ENCODE peak calls at places on chromosome 5, in four cellular contexts. One of them, this sample, is unnamed.

GRCh38 chr5:14451866-14452265 is 129.7 kb upstream of the OTULINL start:
- DNase-seq in hepatocyte: no peak
- DNase-seq in cardiac fibroblast: no peak
- DNase-seq in ovary: no peak
- DNase-seq in this sample: no peak

GRCh38 chr5:95619518-95620029 is 313 bp upstream of the GPR150 start:
- DNase-seq in cardiac fibroblast: no peak
- DNase-seq in ovary: no peak
- DNase-seq in hepatocyte: no peak
- DNase-seq in this sample: no peak

GRCh38 chr5:174625591-174626365 is 98.6 kb upstream of the MSX2 start:
- DNase-seq in cardiac fibroblast: peak
- DNase-seq in ovary: no peak
- DNase-seq in hepatocyte: no peak
- DNase-seq in this sample: no peak

GRCh38 chr5:89535421-89535820 is 652.4 kb upstream of the MEF2C start:
- DNase-seq in ovary: no peak
- DNase-seq in cardiac fibroblast: no peak
- DNase-seq in hepatocyte: no peak
- DNase-seq in this sample: no peak

GRCh38 chr5:158482201-158482600 is 617.5 kb downstream of the EBF1 start:
- DNase-seq in hepatocyte: no peak
- DNase-seq in cardiac fibroblast: no peak
- DNase-seq in ovary: no peak
- DNase-seq in this sample: no peak

GRCh38 chr5:41193462-41194166 is 19.7 kb downstream of the C6 start:
- DNase-seq in ovary: peak
- DNase-seq in hepatocyte: peak
- DNase-seq in cardiac fibroblast: peak
- DNase-seq in this sample: no peak

GRCh38 chr5:32325067-32325466 is 12.3 kb upstream of the MTMR12 start:
- DNase-seq in hepatocyte: no peak
- DNase-seq in cardiac fibroblast: peak
- DNase-seq in ovary: no peak
- DNase-seq in this sample: peak

GRCh38 chr5:159777049-159777448 is 139.2 kb upstream of the ADRA1B start:
- DNase-seq in hepatocyte: no peak
- DNase-seq in ovary: no peak
- DNase-seq in cardiac fibroblast: no peak
- DNase-seq in this sample: no peak

GRCh38 chr5:73693573-73694061 is 67.6 kb downstream of the ARHGEF28 start:
- DNase-seq in cardiac fibroblast: peak
- DNase-seq in ovary: peak
- DNase-seq in hepatocyte: peak
- DNase-seq in this sample: no peak

GRCh38 chr5:111478266-111478665 is 34.1 kb downstream of the STARD4 start:
- DNase-seq in ovary: no peak
- DNase-seq in cardiac fibroblast: peak
- DNase-seq in hepatocyte: no peak
- DNase-seq in this sample: no peak

GRCh38 chr5:5149154-5149553 is 9.0 kb downstream of the ADAMTS16 start:
- DNase-seq in hepatocyte: no peak
- DNase-seq in ovary: no peak
- DNase-seq in cardiac fibroblast: no peak
- DNase-seq in this sample: no peak

GRCh38 chr5:79297661-79298060 is 61.7 kb downstream of the JMY start:
- DNase-seq in hepatocyte: no peak
- DNase-seq in cardiac fibroblast: peak
- DNase-seq in ovary: no peak
- DNase-seq in this sample: no peak

GRCh38 chr5:42915306-42915866 is 103.7 kb upstream of the SELENOP start:
- DNase-seq in ovary: no peak
- DNase-seq in hepatocyte: no peak
- DNase-seq in cardiac fibroblast: no peak
- DNase-seq in this sample: no peak

GRCh38 chr5:59151162-59151889 is 568.5 kb downstream of the RAB3C start:
- DNase-seq in cardiac fibroblast: peak
- DNase-seq in hepatocyte: peak
- DNase-seq in ovary: no peak
- DNase-seq in this sample: no peak

GRCh38 chr5:53942724-53943123 is 367.6 kb downstream of the ARL15 start:
- DNase-seq in cardiac fibroblast: peak
- DNase-seq in ovary: no peak
- DNase-seq in hepatocyte: no peak
- DNase-seq in this sample: peak

GRCh38 chr5:181181650-181182565 is 23.1 kb downstream of the TRIM7 start:
- DNase-seq in hepatocyte: peak
- DNase-seq in ovary: no peak
- DNase-seq in cardiac fibroblast: peak
- DNase-seq in this sample: peak

DNA sequence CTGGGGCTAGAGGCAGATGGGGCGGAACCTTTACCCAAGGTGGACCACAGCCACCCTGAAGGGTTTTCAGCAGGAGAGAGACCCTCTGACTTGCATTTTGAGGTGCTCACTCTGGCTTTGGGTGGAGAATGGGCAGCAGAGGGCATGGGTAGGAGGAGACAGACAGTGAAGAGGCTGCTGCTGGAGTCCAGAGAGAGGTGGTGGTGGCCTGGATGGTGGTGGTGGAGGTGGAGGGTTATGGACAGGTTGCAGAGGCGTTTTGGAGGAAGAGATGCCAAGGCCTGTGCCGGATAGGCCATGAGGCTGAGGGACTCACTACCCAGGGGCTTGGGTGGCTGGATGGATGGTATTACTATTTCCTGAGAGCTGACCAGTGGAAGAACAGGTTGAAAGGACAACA is 46.1 kb upstream of the CDKN2AIPNL start:
- DNase-seq in ovary: no peak
- DNase-seq in cardiac fibroblast: no peak
- DNase-seq in hepatocyte: no peak
- DNase-seq in this sample: no peak
- H3K4me3 ChIP-seq in ovary: no peak
- H3K4me3 ChIP-seq in cardiac fibroblast: no peak
- H3K4me3 ChIP-seq in hepatocyte: no peak
- H3K4me3 ChIP-seq in this sample: no peak

DNA sequence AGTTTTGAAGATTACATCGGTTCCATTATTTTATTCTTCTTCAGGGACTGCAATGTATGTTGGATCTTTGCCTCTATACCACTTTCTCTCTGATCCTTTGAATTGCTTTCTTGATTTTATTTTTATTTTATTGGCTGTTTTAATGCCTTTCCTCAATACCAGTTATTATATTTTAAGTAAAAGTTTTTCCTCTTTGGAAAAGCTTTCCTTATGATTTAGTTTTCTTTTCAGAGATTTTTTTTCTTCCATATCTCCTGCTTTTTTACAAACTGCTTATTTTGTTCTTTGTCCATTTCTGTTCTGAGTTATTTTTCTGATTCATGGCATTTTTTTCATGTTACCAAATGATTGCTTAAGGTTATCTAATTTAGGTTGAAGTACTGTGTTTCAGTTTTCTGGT is 11.5 kb downstream of the ZMAT2 start:
- DNase-seq in ovary: no peak
- DNase-seq in hepatocyte: no peak
- DNase-seq in cardiac fibroblast: no peak
- DNase-seq in this sample: no peak
- H3K4me3 ChIP-seq in ovary: peak
- H3K4me3 ChIP-seq in hepatocyte: no peak
- H3K4me3 ChIP-seq in cardiac fibroblast: no peak
- H3K4me3 ChIP-seq in this sample: no peak

DNA sequence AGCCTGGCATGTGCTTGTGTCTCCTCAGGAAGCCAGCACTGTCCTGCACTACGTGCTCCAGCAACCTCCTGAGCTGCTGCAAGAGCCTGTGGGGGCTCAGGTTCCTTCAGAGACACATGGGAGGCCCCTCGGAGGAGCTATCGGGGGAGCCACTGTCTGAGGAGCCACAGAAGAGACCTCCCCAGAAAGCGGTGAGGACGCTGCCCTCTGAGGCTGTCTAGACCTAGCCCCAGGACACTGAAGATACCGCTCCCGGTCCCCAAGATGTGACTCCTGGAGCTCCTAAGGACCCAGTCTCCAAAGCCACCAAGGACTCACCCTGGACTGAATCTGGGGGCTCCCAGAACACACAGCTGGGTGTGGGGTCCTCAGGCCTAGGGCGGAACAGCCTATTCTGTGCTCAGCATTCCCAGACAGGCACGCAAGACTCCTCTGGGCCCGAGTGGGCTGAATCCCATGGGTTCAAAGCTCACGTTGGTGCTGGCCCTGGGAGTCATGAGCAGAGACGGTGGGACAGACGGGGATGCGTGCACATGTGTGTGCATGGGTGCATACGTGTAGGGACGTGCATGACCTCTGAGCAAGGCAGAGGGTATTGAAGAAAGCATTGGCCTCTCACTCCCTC is 50.0 kb downstream of the HRH2 start:
- DNase-seq in hepatocyte: no peak
- DNase-seq in cardiac fibroblast: no peak
- DNase-seq in ovary: no peak
- DNase-seq in this sample: no peak
- H3K4me3 ChIP-seq in hepatocyte: no peak
- H3K4me3 ChIP-seq in cardiac fibroblast: no peak
- H3K4me3 ChIP-seq in ovary: no peak
- H3K4me3 ChIP-seq in this sample: no peak

DNA sequence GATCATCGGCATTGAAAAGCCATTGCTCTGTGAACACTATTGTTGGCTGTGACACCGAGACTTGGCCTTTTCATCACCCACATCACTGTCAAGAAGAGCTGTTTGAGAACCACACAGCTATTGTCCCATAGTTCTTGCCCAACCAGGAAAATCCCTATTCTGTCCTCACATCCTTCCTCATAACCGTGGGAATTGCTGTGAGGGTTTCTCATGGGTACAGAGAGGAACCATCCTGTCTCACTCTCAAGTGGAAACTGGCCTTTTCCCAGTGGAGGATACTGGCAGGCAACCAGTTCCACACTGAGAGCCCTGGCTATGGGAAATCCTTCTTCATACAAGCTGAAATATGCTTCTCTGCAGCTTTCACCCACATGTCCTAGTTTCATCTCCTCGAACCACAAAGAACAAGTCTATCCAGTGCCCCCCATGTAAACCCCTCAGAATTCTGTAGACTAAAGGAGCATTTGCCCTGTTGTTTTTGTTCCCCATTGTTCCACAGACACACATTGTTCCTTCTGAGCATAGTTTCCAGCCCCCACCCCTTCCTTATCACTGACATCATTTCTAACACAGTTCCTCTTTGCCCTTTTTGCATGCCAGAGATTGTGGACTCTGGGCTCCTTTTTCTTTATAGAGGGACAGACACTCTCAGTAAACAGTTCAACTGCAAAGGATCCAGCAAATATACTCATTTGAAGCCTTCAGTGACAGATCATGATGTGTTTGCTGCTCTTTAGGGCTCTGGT is 57.8 kb upstream of the C5orf46 start:
- DNase-seq in ovary: no peak
- DNase-seq in cardiac fibroblast: peak
- DNase-seq in hepatocyte: peak
- DNase-seq in this sample: peak
- H3K4me3 ChIP-seq in ovary: no peak
- H3K4me3 ChIP-seq in cardiac fibroblast: no peak
- H3K4me3 ChIP-seq in hepatocyte: no peak
- H3K4me3 ChIP-seq in this sample: no peak

DNA sequence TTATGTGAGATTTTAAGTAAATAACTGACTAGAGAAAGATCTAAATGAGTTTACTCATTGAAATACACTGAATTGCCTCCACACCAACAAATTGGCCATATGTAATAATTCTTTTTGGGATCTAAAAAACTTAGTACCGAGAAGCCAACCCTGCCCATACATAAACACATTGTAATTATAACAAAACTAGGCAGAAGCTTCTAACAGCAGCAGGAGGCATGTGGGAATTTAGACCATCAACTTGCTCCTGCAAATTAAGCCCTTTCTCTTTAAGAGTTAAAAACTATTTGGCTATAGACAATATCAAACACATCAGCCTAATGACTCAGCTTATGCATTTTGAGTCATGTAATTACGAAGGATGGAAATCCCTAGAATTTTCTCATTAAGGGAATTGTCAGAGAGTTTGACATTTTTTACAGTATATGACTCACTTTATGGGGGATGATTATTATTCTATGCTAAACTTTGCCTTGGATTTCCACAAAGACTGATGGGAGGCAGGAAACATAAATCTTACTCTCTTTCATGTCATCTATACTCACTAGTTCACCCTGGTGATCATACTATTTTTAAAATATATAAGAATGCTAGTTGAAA is 1.0 kb downstream of the IL7R start:
- DNase-seq in cardiac fibroblast: peak
- DNase-seq in hepatocyte: no peak
- DNase-seq in ovary: no peak
- DNase-seq in this sample: peak
- H3K4me3 ChIP-seq in cardiac fibroblast: no peak
- H3K4me3 ChIP-seq in hepatocyte: no peak
- H3K4me3 ChIP-seq in ovary: no peak
- H3K4me3 ChIP-seq in this sample: no peak

GRCh38 chr5:84383296-84383815 is 1.3 kb downstream of the EDIL3 start:
- DNase-seq in hepatocyte: no peak
- DNase-seq in cardiac fibroblast: no peak
- DNase-seq in ovary: no peak
- DNase-seq in this sample: no peak
- H3K4me3 ChIP-seq in hepatocyte: peak
- H3K4me3 ChIP-seq in cardiac fibroblast: peak
- H3K4me3 ChIP-seq in ovary: peak
- H3K4me3 ChIP-seq in this sample: peak

This sample was measured in mammary epithelial cell.